ENCODE peak calls at places on chromosomes 13 and 19, in five cellular contexts. K is BE2C, W is pancreas, R is tibial nerve, O is adrenal gland. S is an unnamed sample. For H3K4me1, the result is how much of the 10 kb centered on the place peaks cover.

GRCh38 chr19:44512326-44513298 is 12.3 kb upstream of the ZNF180 start:
- DNase-seq in R (no peak), O (no peak), W (no peak), K (peak), S (peak)

GRCh38 chr19:49128545-49129237 is 9.3 kb downstream of the PPFIA3 start:
- DNase-seq in K (no peak), R (no peak), O (no peak), W (no peak), S (no peak)

GRCh38 chr13:109394311-109394988 is 391.9 kb downstream of the IRS2 start:
- DNase-seq in O (no peak), R (no peak), W (no peak), K (no peak), S (no peak)

GRCh38 chr13:34507630-34508029 is 434.4 kb upstream of the NBEA start:
- DNase-seq in K (no peak), W (no peak), R (no peak), O (no peak), S (no peak)

GRCh38 chr19:33096005-33096404 is 15.0 kb downstream of the GPATCH1 start:
- DNase-seq in K (no peak), R (no peak), O (no peak), W (no peak), S (peak)

GRCh38 chr19:21568816-21569496 is 63.6 kb downstream of the ZNF429 start:
- DNase-seq in K (no peak), O (peak), R (peak), W (peak), S (no peak)

GRCh38 chr19:40612831-40613668 is 11.9 kb downstream of the LTBP4 start:
- DNase-seq in R (peak), O (peak), K (peak), W (no peak), S (peak)

GRCh38 chr19:52200044-52200443 is 10.2 kb downstream of the PPP2R1A start:
- DNase-seq in R (peak), W (no peak), O (peak), K (no peak), S (no peak)

GRCh38 chr13:50993908-50994307 is 84.3 kb downstream of the RNASEH2B start:
- DNase-seq in O (no peak), R (peak), K (no peak), W (no peak), S (no peak)

GRCh38 chr13:95564091-95564490 is 11.6 kb downstream of the CLDN10 start:
- DNase-seq in W (no peak), R (no peak), O (no peak), K (no peak), S (no peak)

GRCh38 chr13:98517576-98518310 is 59.2 kb downstream of the STK24 start:
- DNase-seq in R (no peak), O (no peak), W (no peak), K (no peak), S (no peak)

GRCh38 chr19:30207357-30207756 is 164.8 kb upstream of the ZNF536 start:
- DNase-seq in O (no peak), W (no peak), K (no peak), R (no peak), S (no peak)

GRCh38 chr13:113837554-113838355 is 26.1 kb downstream of the GAS6 start:
- DNase-seq in O (peak), W (peak), R (peak), K (peak), S (peak)

GRCh38 chr19:7010722-7011593 is 10.3 kb downstream of the MBD3L2B start:
- DNase-seq in W (no peak), R (no peak), K (peak), O (no peak), S (no peak)

GRCh38 chr13:39616087-39616694 is 13.2 kb upstream of the LHFPL6 start:
- DNase-seq in K (peak), R (peak), W (no peak), O (peak), S (peak)

GRCh38 chr13:110689041-110689440 is 16.9 kb downstream of the CARS2 start:
- DNase-seq in R (no peak), K (no peak), O (no peak), W (no peak), S (no peak)

GRCh38 chr13:94617389-94618000 is 15.8 kb downstream of the GPR180 start:
- DNase-seq in K (peak), O (no peak), R (peak), W (no peak), S (peak)

GRCh38 chr13:112782433-112783010 is 92.7 kb downstream of the ATP11A start:
- DNase-seq in R (no peak), O (peak), W (no peak), K (no peak), S (no peak)

GRCh38 chr19:7428651-7429113 is 60.2 kb downstream of the PEX11G start:
- DNase-seq in O (no peak), W (no peak), R (no peak), K (no peak), S (no peak)

GRCh38 chr19:47134533-47134932 is 3.9 kb downstream of the SAE1 start:
- DNase-seq in W (no peak), R (no peak), O (no peak), K (no peak), S (peak)

GRCh38 chr19:48925240-48925843 is 8.2 kb upstream of the DHDH start:
- DNase-seq in K (no peak), R (no peak), O (no peak), W (no peak), S (no peak)

GRCh38 chr13:77751513-77752456 is 54.3 kb downstream of the SLAIN1 start:
- DNase-seq in W (no peak), O (peak), R (peak), K (peak), S (peak)

GRCh38 chr13:21913010-21913409 is 242.1 kb downstream of the FGF9 start:
- DNase-seq in O (no peak), K (no peak), W (no peak), R (no peak), S (no peak)

GRCh38 chr13:44974056-44974798 is 15.0 kb downstream of the NUFIP1 start:
- DNase-seq in R (peak), W (no peak), O (peak), K (no peak), S (no peak)

GRCh38 chr13:43119206-43119605 is 95.8 kb downstream of the DNAJC15 start:
- DNase-seq in R (no peak), W (no peak), K (no peak), O (no peak), S (no peak)

GRCh38 chr13:97117388-97117910 is 104.7 kb upstream of the MBNL2 start:
- DNase-seq in R (no peak), K (no peak), W (no peak), O (no peak), S (no peak)

GRCh38 chr19:16025108-16026101 is 50.9 kb upstream of the TPM4 start:
- DNase-seq in R (no peak), K (peak), O (peak), W (no peak), S (peak)

GRCh38 chr19:40229926-40230417 is 3.5 kb upstream of the CCNP start:
- DNase-seq in R (no peak), O (no peak), W (no peak), K (no peak), S (no peak)

GRCh38 chr19:48367855-48368254 is 3.7 kb downstream of the SYNGR4 start:
- DNase-seq in K (no peak), W (no peak), O (no peak), R (no peak), S (no peak)

GRCh38 chr19:4373601-4374441 is 26.5 kb downstream of the SH3GL1 start:
- DNase-seq in O (peak), K (peak), R (no peak), W (no peak), S (no peak)

GRCh38 chr13:39073983-39074382 is 35.7 kb downstream of the NHLRC3 start:
- DNase-seq in O (no peak), W (no peak), R (no peak), K (no peak), S (no peak)

GRCh38 chr13:89363144-89363543 is 1692.0 kb downstream of the SLITRK5 start:
- DNase-seq in R (no peak), W (peak), K (no peak), O (no peak), S (no peak)

GRCh38 chr19:42965204-42965603 is 28.2 kb upstream of the PSG7 start:
- DNase-seq in K (no peak), W (no peak), O (no peak), R (no peak), S (no peak)

GRCh38 chr13:74301200-74302063 is 167.2 kb upstream of the KLF12 start:
- DNase-seq in O (no peak), K (no peak), R (no peak), W (no peak), S (no peak)

GRCh38 chr13:31213681-31214289 is 14.0 kb downstream of the B3GLCT start:
- DNase-seq in W (no peak), O (no peak), K (no peak), R (no peak), S (no peak)

GRCh38 chr13:87622921-87623320 is 48.2 kb upstream of the SLITRK5 start:
- DNase-seq in O (no peak), R (no peak), W (no peak), K (no peak), S (no peak)

DNA sequence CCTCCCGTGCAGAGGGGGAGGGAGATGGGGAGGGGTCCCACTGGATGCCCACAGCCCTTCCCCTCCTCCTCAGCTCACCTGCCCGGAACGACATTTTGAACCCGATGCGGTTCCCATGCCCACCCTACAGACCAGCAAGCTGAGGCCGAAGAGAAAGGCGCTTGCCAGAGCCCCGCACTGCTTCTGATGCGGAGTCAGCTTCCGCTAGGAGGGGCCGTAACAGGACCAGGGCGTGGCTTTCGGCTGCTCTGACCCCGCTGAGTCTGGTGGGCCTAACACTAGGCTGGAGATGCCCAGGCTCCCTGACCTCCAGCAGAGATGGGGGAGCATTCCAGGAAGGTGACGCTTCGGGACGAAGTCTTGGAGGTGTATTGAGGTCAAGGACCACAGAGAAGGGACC is 6.7 kb downstream of the ONECUT3 start:
- DNase-seq in R (no peak), K (no peak), W (no peak), O (no peak), S (no peak)
- H3K4me3 ChIP-seq in R (no peak), K (no peak), W (no peak), O (no peak), S (no peak)

DNA sequence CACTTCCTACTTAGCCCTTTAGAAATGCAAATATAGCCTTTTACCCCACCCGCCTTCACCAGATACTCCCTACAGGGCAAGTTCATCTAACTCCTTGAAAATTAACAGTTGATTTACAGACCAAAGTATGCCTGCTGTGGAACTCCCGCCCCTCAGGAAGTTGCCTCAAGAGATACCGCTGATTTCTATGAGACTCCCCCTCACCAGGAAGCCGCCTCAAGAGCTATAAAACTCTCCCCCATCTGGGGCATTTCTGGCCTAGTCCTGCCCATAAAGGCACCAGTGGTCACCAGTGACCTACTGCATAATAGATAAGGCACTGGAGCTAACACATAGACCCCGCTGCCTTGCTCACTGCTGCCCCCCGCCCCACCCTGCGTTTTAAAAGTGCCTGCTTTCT is 201.7 kb upstream of the UBL3 start:
- DNase-seq in R (no peak), W (no peak), O (no peak), K (no peak), S (no peak)
- TF ChIP-seq CTCF in R (no peak), W (no peak), O (no peak), K (peak), S (no peak)

DNA sequence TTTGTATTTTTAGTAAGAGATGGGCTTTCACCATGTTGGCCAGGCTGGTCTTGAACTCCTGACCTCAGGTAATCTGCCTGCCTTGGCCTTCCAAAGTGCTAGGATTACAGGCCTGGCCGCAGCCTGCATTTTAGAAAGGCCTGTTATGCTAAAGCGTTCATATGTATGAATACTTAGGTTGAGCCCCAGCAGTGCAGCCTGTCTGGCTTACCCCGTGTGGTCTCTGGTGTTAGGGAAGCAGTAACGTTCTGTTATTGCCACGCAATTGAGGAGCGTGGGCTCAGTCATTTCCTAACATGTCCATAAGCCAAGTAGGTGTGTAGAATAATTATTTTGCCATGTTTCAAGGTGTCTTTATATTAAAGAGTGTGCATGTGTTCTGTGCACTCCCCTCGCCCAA is 14.3 kb downstream of the HNRNPM start:
- DNase-seq in K (no peak), R (no peak), W (no peak), O (no peak), S (no peak)
- H3K4me1 ChIP-seq in K (under half), R (half or more), W (under half), O (under half), S (half or more)

GRCh38 chr19:14061751-14062557 is at the start of gene PALM3:
- DNase-seq in O (no peak), W (peak), R (no peak), K (no peak), S (peak)
- H3K4me3 ChIP-seq in O (no peak), W (peak), R (no peak), K (no peak), S (peak)

GRCh38 chr19:12656899-12657571 is 9.5 kb downstream of the MAN2B1 start:
- DNase-seq in R (no peak), W (no peak), K (no peak), O (no peak), S (no peak)
- TF ChIP-seq CTCF in R (no peak), W (no peak), K (no peak), O (no peak), S (no peak)

GRCh38 chr19:41940443-41941409 is 12.5 kb upstream of the ERFL start:
- DNase-seq in O (no peak), K (no peak), W (no peak), R (no peak), S (no peak)

GRCh38 chr19:41944336-41944735 is 14.8 kb downstream of the RABAC1 start:
- DNase-seq in W (no peak), R (no peak), K (no peak), O (no peak), S (no peak)

GRCh38 chr19:41937976-41938375 is 9.7 kb upstream of the ERFL start:
- DNase-seq in O (no peak), R (no peak), K (no peak), W (no peak), S (no peak)

GRCh38 chr19:41939861-41940442 is 11.7 kb upstream of the ERFL start:
- DNase-seq in O (no peak), K (no peak), R (no peak), W (peak), S (peak)

GRCh38 chr19:41941410-41942202 is 13.4 kb upstream of the ERFL start:
- DNase-seq in O (no peak), K (no peak), R (no peak), W (no peak), S (no peak)
- H3K4me1 ChIP-seq in O (under half), K (under half), R (under half), W (under half), S (under half)

GRCh38 chr19:10517760-10518443 is 655 bp upstream of the S1PR5 start:
- DNase-seq in O (no peak), W (peak), R (no peak), K (peak), S (peak)

GRCh38 chr19:10519421-10519820 is 2.2 kb upstream of the S1PR5 start:
- DNase-seq in R (no peak), O (no peak), K (no peak), W (no peak), S (no peak)

GRCh38 chr19:10517361-10517759 is at the start of gene S1PR5:
- DNase-seq in R (no peak), W (peak), K (peak), O (no peak), S (no peak)

GRCh38 chr19:10516671-10517286 is 468 bp downstream of the S1PR5 start:
- DNase-seq in K (no peak), R (no peak), O (no peak), W (no peak), S (no peak)

DNA sequence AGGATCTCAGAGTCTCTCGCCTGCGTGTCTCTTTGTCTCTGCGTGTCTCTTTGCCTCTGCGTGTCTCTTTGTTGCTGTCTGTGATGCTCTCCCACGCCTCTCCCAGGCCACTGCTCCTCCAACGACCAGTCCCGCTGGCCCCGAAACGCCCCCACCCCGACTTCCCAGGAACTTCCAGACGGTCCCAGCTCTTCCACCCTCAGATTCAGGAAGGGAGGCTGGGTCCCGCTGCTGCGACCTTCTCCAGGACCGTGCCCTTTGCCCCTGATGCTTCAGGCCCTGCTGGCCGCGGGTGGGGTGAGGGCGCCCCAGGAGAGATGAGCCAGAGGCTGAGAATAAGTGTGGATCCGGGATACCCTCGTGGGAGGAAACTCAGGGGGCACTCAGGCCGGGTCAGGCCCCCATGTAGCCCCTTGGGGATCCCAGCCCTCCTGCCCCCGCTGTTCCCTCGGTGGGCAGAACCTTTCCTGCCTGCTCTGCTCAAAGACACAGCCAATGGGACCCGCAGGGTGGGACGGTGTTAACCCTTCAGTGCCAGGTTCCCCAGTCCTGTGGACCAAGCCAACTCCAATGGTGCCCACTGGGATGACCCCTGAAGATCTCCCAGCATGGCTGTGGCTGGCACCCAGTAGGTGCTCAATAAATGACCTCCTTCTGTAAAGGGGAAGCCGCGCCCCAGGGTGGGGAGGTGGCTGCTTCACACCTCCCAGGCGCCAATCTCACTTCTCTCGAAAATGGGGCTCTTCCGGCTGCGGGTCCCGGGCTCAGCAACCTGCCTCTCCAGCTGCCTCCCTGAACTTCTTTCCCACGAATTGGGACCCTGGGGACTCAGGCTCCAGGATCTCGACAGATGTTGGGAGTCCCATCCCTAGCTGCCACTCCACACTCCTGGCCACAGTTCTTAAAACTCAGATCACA is 1.5 kb upstream of the S1PR5 start:
- DNase-seq in K (no peak), O (no peak), W (peak), R (no peak), S (no peak)
- H3K4me3 ChIP-seq in K (peak), O (no peak), W (no peak), R (no peak), S (no peak)

GRCh38 chr19:19033176-19033425 is 216 bp downstream of the SUGP2 start:
- DNase-seq in R (no peak), O (no peak), W (no peak), K (no peak), S (no peak)

GRCh38 chr19:19028526-19028925 is 4.8 kb downstream of the SUGP2 start:
- DNase-seq in O (no peak), R (no peak), K (no peak), W (no peak), S (no peak)

GRCh38 chr19:19032420-19033175 is 719 bp downstream of the SUGP2 start:
- DNase-seq in W (no peak), R (peak), O (peak), K (peak), S (peak)

GRCh38 chr19:19034204-19034624 is 811 bp downstream of the ARMC6 start:
- DNase-seq in O (peak), R (no peak), W (no peak), K (peak), S (peak)

GRCh38 chr19:19033426-19034203 is at the start of the genes ARMC6 and SUGP2:
- DNase-seq in R (peak), W (peak), K (peak), O (peak), S (peak)
- TF ChIP-seq CTCF in R (peak), W (no peak), K (no peak), O (no peak), S (no peak)

GRCh38 chr19:10655457-10656312 is 1.5 kb downstream of the ILF3 start:
- DNase-seq in W (no peak), R (no peak), K (peak), O (peak), S (no peak)
- H3K4me1 ChIP-seq in W (under half), R (under half), K (under half), O (under half), S (under half)

GRCh38 chr19:58304255-58304654 is 922 bp upstream of the ERVK3-1 start:
- DNase-seq in O (no peak), K (no peak), W (no peak), R (no peak), S (no peak)
- H3K4me3 ChIP-seq in O (no peak), K (no peak), W (peak), R (no peak), S (peak)

S was measured in Caco-2.